ENCODE peak calls at places on chromosome 13, in nine cellular contexts. X, G, Z, F, W, Y, E, B and S are unnamed samples.

GRCh38 chr13:77028202-77028601 is 1.2 kb upstream of the FBXL3 start:
- DNase-seq in X (no peak), G (no peak), Z (no peak), F (no peak), W (no peak), Y (no peak), E (no peak), B (no peak), S (no peak)

GRCh38 chr13:78657699-78658629 is 991 bp downstream of the OBI1 start:
- DNase-seq in X (no peak), G (no peak), Z (no peak), F (no peak), W (peak), Y (no peak), E (no peak), B (no peak), S (no peak)

GRCh38 chr13:60288569-60288968 is 108.5 kb upstream of the TDRD3 start:
- DNase-seq in X (no peak), G (no peak), Z (no peak), F (no peak), W (no peak), Y (no peak), E (no peak), B (no peak), S (no peak)

GRCh38 chr13:107360010-107360409 is 792.1 kb upstream of the ARGLU1 start:
- DNase-seq in X (no peak), G (no peak), Z (no peak), F (no peak), W (no peak), Y (no peak), E (no peak), B (no peak), S (no peak)

GRCh38 chr13:43783820-43784219 is 3.0 kb downstream of the ENOX1 start:
- DNase-seq in X (no peak), G (no peak), Z (no peak), F (no peak), W (no peak), Y (peak), E (no peak), B (peak), S (no peak)

GRCh38 chr13:44052843-44053607 is 173.3 kb downstream of the LACC1 start:
- DNase-seq in X (no peak), G (peak), Z (no peak), F (no peak), W (no peak), Y (no peak), E (no peak), B (no peak), S (no peak)

GRCh38 chr13:31794452-31794851 is 55.1 kb downstream of the RXFP2 start:
- DNase-seq in X (no peak), G (no peak), Z (no peak), F (no peak), W (no peak), Y (no peak), E (no peak), B (no peak), S (no peak)

GRCh38 chr13:106623799-106624198 is 55.9 kb upstream of the ARGLU1 start:
- DNase-seq in X (no peak), G (no peak), Z (no peak), F (no peak), W (no peak), Y (no peak), E (no peak), B (no peak), S (no peak)

GRCh38 chr13:74129500-74130144 is 4.6 kb downstream of the KLF12 start:
- DNase-seq in X (peak), G (no peak), Z (no peak), F (no peak), W (no peak), Y (no peak), E (no peak), B (no peak), S (no peak)

GRCh38 chr13:33761744-33762143 is 56.2 kb upstream of the RFC3 start:
- DNase-seq in X (no peak), G (no peak), Z (no peak), F (no peak), W (no peak), Y (peak), E (no peak), B (peak), S (no peak)

GRCh38 chr13:24693862-24694471 is 13.8 kb downstream of the ATP12A start:
- DNase-seq in X (peak), G (no peak), Z (no peak), F (peak), W (peak), Y (peak), E (no peak), B (peak), S (peak)

GRCh38 chr13:38582133-38582532 is 104.7 kb upstream of the FREM2 start:
- DNase-seq in X (no peak), G (no peak), Z (no peak), F (peak), W (peak), Y (peak), E (no peak), B (peak), S (no peak)

GRCh38 chr13:36778083-36778671 is 40.8 kb upstream of the RFXAP start:
- DNase-seq in X (no peak), G (no peak), Z (no peak), F (no peak), W (no peak), Y (no peak), E (no peak), B (no peak), S (no peak)

GRCh38 chr13:33353210-33353609 is 67.7 kb upstream of the STARD13 start:
- DNase-seq in X (peak), G (peak), Z (no peak), F (no peak), W (peak), Y (no peak), E (peak), B (peak), S (no peak)

GRCh38 chr13:29901714-29902631 is 51.6 kb upstream of the UBL3 start:
- DNase-seq in X (no peak), G (no peak), Z (no peak), F (no peak), W (no peak), Y (no peak), E (no peak), B (peak), S (no peak)

GRCh38 chr13:111664060-111664459 is 343.6 kb downstream of the TEX29 start:
- DNase-seq in X (peak), G (no peak), Z (no peak), F (no peak), W (no peak), Y (no peak), E (no peak), B (no peak), S (no peak)

GRCh38 chr13:91739751-91740150 is 341.3 kb downstream of the GPC5 start:
- DNase-seq in X (no peak), G (no peak), Z (no peak), F (peak), W (no peak), Y (no peak), E (no peak), B (no peak), S (no peak)

GRCh38 chr13:18936104-18936503 is 245.5 kb downstream of the TUBA3C start:
- DNase-seq in X (no peak), G (no peak), Z (no peak), F (no peak), W (no peak), Y (no peak), E (no peak), B (no peak), S (no peak)

GRCh38 chr13:80871481-80871880 is 530.6 kb upstream of the SPRY2 start:
- DNase-seq in X (no peak), G (no peak), Z (no peak), F (no peak), W (no peak), Y (no peak), E (no peak), B (no peak), S (no peak)

GRCh38 chr13:73657821-73658540 is 476.2 kb downstream of the KLF12 start:
- DNase-seq in X (no peak), G (no peak), Z (no peak), F (no peak), W (peak), Y (no peak), E (no peak), B (no peak), S (peak)

GRCh38 chr13:41751734-41752445 is 209.0 kb downstream of the VWA8 start:
- DNase-seq in X (no peak), G (no peak), Z (no peak), F (no peak), W (no peak), Y (no peak), E (no peak), B (no peak), S (no peak)

GRCh38 chr13:39916330-39916729 is 260.9 kb downstream of the COG6 start:
- DNase-seq in X (no peak), G (no peak), Z (no peak), F (no peak), W (no peak), Y (no peak), E (no peak), B (no peak), S (no peak)

GRCh38 chr13:80973721-80974120 is 632.8 kb upstream of the SPRY2 start:
- DNase-seq in X (no peak), G (no peak), Z (no peak), F (no peak), W (no peak), Y (no peak), E (no peak), B (no peak), S (no peak)

GRCh38 chr13:51270606-51271005 is 48.4 kb downstream of the FAM124A start:
- DNase-seq in X (no peak), G (no peak), Z (no peak), F (no peak), W (no peak), Y (no peak), E (no peak), B (no peak), S (no peak)

GRCh38 chr13:42395066-42395821 is 123.3 kb downstream of the AKAP11 start:
- DNase-seq in X (no peak), G (no peak), Z (no peak), F (no peak), W (no peak), Y (no peak), E (no peak), B (no peak), S (no peak)

GRCh38 chr13:82636119-82636518 is 1246.2 kb downstream of the SLITRK1 start:
- DNase-seq in X (no peak), G (no peak), Z (no peak), F (peak), W (no peak), Y (no peak), E (no peak), B (no peak), S (no peak)

GRCh38 chr13:34250151-34250550 is 432.2 kb downstream of the RFC3 start:
- DNase-seq in X (no peak), G (no peak), Z (no peak), F (no peak), W (no peak), Y (no peak), E (no peak), B (no peak), S (no peak)

GRCh38 chr13:113838711-113839201 is 25.1 kb downstream of the GAS6 start:
- DNase-seq in X (peak), G (peak), Z (no peak), F (no peak), W (no peak), Y (no peak), E (no peak), B (no peak), S (no peak)

GRCh38 chr13:40552895-40553294 is 113.5 kb downstream of the FOXO1 start:
- DNase-seq in X (no peak), G (no peak), Z (no peak), F (no peak), W (no peak), Y (no peak), E (no peak), B (no peak), S (no peak)

GRCh38 chr13:114101325-114101821 is 31.1 kb downstream of the RASA3 start:
- DNase-seq in X (peak), G (peak), Z (no peak), F (no peak), W (no peak), Y (no peak), E (peak), B (no peak), S (peak)

GRCh38 chr13:102400619-102401125 is 1.2 kb downstream of the FGF14 start:
- DNase-seq in X (peak), G (peak), Z (no peak), F (no peak), W (peak), Y (no peak), E (no peak), B (no peak), S (peak)

GRCh38 chr13:24306632-24307031 is 2.7 kb upstream of the C1QTNF9 start:
- DNase-seq in X (no peak), G (no peak), Z (no peak), F (no peak), W (no peak), Y (no peak), E (no peak), B (no peak), S (no peak)